ENCODE peak calls at places on chromosome 2, in six cellular contexts. One of them, this sample, is unnamed.

GRCh38 chr2:104733544-104733943 is 120.4 kb upstream of the POU3F3 start:
- DNase-seq in EL: no peak
- DNase-seq in MV-4-11: no peak
- DNase-seq in mammary epithelial cell: no peak
- DNase-seq in NCI-H1092 treated with DMSO at 0.1 percent for 48 hours: no peak
- DNase-seq in left kidney: peak; percentile 57
- DNase-seq in this sample: peak; percentile 27

GRCh38 chr2:66581461-66582363 is 146.8 kb downstream of the MEIS1 start:
- DNase-seq in EL: peak; percentile 59
- DNase-seq in MV-4-11: no peak
- DNase-seq in mammary epithelial cell: no peak
- DNase-seq in NCI-H1092 treated with DMSO at 0.1 percent for 48 hours: no peak
- DNase-seq in left kidney: peak; percentile 85
- DNase-seq in this sample: no peak

GRCh38 chr2:120765911-120766757 is 30.5 kb downstream of the GLI2 start:
- DNase-seq in EL: peak; percentile 84
- DNase-seq in MV-4-11: no peak
- DNase-seq in mammary epithelial cell: no peak
- DNase-seq in NCI-H1092 treated with DMSO at 0.1 percent for 48 hours: no peak
- DNase-seq in left kidney: peak; percentile 93
- DNase-seq in this sample: peak; percentile 62

GRCh38 chr2:163319006-163319405 is 416.8 kb downstream of the FIGN start:
- DNase-seq in EL: peak; percentile 16
- DNase-seq in MV-4-11: peak; percentile 90
- DNase-seq in mammary epithelial cell: peak; percentile 68
- DNase-seq in NCI-H1092 treated with DMSO at 0.1 percent for 48 hours: no peak
- DNase-seq in left kidney: no peak
- DNase-seq in this sample: no peak

GRCh38 chr2:187549951-187550555 is 4.2 kb downstream of the TFPI start:
- DNase-seq in EL: no peak
- DNase-seq in MV-4-11: no peak
- DNase-seq in mammary epithelial cell: no peak
- DNase-seq in NCI-H1092 treated with DMSO at 0.1 percent for 48 hours: no peak
- DNase-seq in left kidney: no peak
- DNase-seq in this sample: no peak

GRCh38 chr2:234495076-234495800 is 1.6 kb downstream of the ARL4C start:
- DNase-seq in EL: peak; percentile 30
- DNase-seq in MV-4-11: no peak
- DNase-seq in mammary epithelial cell: no peak
- DNase-seq in NCI-H1092 treated with DMSO at 0.1 percent for 48 hours: no peak
- DNase-seq in left kidney: peak; percentile 45
- DNase-seq in this sample: no peak

GRCh38 chr2:47195149-47195548 is 40.0 kb upstream of the STPG4 start:
- DNase-seq in EL: peak; percentile 47
- DNase-seq in MV-4-11: peak; percentile 8
- DNase-seq in mammary epithelial cell: peak; percentile 71
- DNase-seq in NCI-H1092 treated with DMSO at 0.1 percent for 48 hours: no peak
- DNase-seq in left kidney: no peak
- DNase-seq in this sample: no peak

GRCh38 chr2:132595186-132595585 is 74.8 kb downstream of the LYPD1 start:
- DNase-seq in EL: no peak
- DNase-seq in MV-4-11: no peak
- DNase-seq in mammary epithelial cell: no peak
- DNase-seq in NCI-H1092 treated with DMSO at 0.1 percent for 48 hours: no peak
- DNase-seq in left kidney: no peak
- DNase-seq in this sample: no peak

GRCh38 chr2:157336137-157336721 is 10.6 kb upstream of the ERMN start:
- DNase-seq in EL: peak; percentile 41
- DNase-seq in MV-4-11: peak; percentile 45
- DNase-seq in mammary epithelial cell: peak; percentile 26
- DNase-seq in NCI-H1092 treated with DMSO at 0.1 percent for 48 hours: peak; percentile 23
- DNase-seq in left kidney: peak; percentile 43
- DNase-seq in this sample: peak; percentile 36

GRCh38 chr2:60317831-60318230 is 235.6 kb downstream of the BCL11A start:
- DNase-seq in EL: no peak
- DNase-seq in MV-4-11: peak; percentile 73
- DNase-seq in mammary epithelial cell: no peak
- DNase-seq in NCI-H1092 treated with DMSO at 0.1 percent for 48 hours: no peak
- DNase-seq in left kidney: no peak
- DNase-seq in this sample: no peak

GRCh38 chr2:71889991-71890684 is 257.5 kb downstream of the CYP26B1 start:
- DNase-seq in EL: peak; percentile 80
- DNase-seq in MV-4-11: peak; percentile 83
- DNase-seq in mammary epithelial cell: peak; percentile 77
- DNase-seq in NCI-H1092 treated with DMSO at 0.1 percent for 48 hours: no peak
- DNase-seq in left kidney: no peak
- DNase-seq in this sample: no peak

GRCh38 chr2:166517533-166517932 is 23.5 kb upstream of the SCN7A start:
- DNase-seq in EL: no peak
- DNase-seq in MV-4-11: no peak
- DNase-seq in mammary epithelial cell: no peak
- DNase-seq in NCI-H1092 treated with DMSO at 0.1 percent for 48 hours: no peak
- DNase-seq in left kidney: no peak
- DNase-seq in this sample: no peak

This sample was measured in colonic mucosa.